ENCODE peak calls at places on chromosomes 4 and X, in seven cellular contexts. V, T, G, S, F, N and J are unnamed samples.

GRCh38 chr4:577499-578450 is 1.7 kb upstream of the TMEM271 start:
- DNase-seq in F (no peak), T (peak), G (peak), N (no peak), V (no peak), S (no peak), J (no peak)

GRCh38 chr4:181569553-181569952 is 673.6 kb upstream of the TENM3 start:
- DNase-seq in G (no peak), N (no peak), V (no peak), S (no peak), T (no peak), F (no peak), J (no peak)

GRCh38 chrX:63514575-63514967 is 163.4 kb upstream of the SPIN4 start:
- DNase-seq in N (no peak), G (no peak), T (no peak), V (no peak), F (no peak), S (no peak), J (no peak)

GRCh38 chr4:54400802-54401201 is 171.7 kb downstream of the PDGFRA start:
- DNase-seq in G (peak), T (no peak), S (no peak), N (no peak), V (no peak), F (no peak), J (no peak)

GRCh38 chrX:25015486-25016360 is at the start of gene ARX:
- DNase-seq in T (peak), G (no peak), F (peak), N (no peak), S (no peak), V (no peak), J (no peak)

GRCh38 chr4:45578874-45579273 is 545.0 kb downstream of the GABRG1 start:
- DNase-seq in N (no peak), S (no peak), F (no peak), T (no peak), V (no peak), G (no peak), J (no peak)

GRCh38 chr4:168139336-168139735 is 47.0 kb downstream of the ANXA10 start:
- DNase-seq in F (no peak), G (no peak), T (no peak), S (no peak), N (no peak), V (no peak), J (no peak)

GRCh38 chr4:25014965-25015506 is 15.7 kb downstream of the LGI2 start:
- DNase-seq in F (no peak), V (no peak), T (no peak), G (no peak), S (no peak), N (no peak), J (no peak)

GRCh38 chrX:47644557-47645091 is 5.7 kb downstream of the ELK1 start:
- DNase-seq in S (no peak), T (no peak), G (no peak), F (no peak), V (no peak), N (no peak), J (no peak)

GRCh38 chr4:82865592-82865991 is 25.4 kb downstream of the SEC31A start:
- DNase-seq in T (peak), F (no peak), S (no peak), V (no peak), N (no peak), G (peak), J (no peak)

GRCh38 chrX:5733483-5733882 is 495.2 kb downstream of the NLGN4X start:
- DNase-seq in V (no peak), G (no peak), N (no peak), S (no peak), T (no peak), F (no peak), J (no peak)

GRCh38 chr4:14910411-14910810 is 91.9 kb upstream of the CPEB2 start:
- DNase-seq in N (no peak), T (no peak), G (no peak), S (no peak), F (no peak), V (no peak), J (no peak)

GRCh38 chr4:26176621-26177121 is 144.1 kb upstream of the RBPJ start:
- DNase-seq in G (no peak), F (no peak), V (no peak), N (no peak), T (no peak), S (no peak), J (no peak)

GRCh38 chrX:2552621-2553297 is 52.0 kb upstream of the DHRSX start:
- DNase-seq in V (no peak), F (no peak), T (no peak), S (no peak), G (no peak), N (no peak), J (no peak)

GRCh38 chr4:139890810-139891209 is 225.2 kb downstream of the MGST2 start:
- DNase-seq in G (no peak), T (no peak), V (no peak), S (no peak), N (no peak), F (no peak), J (no peak)